ENCODE peak calls at places on chromosomes 13 and 19, in six cellular contexts. K, N, T, U, M and R are unnamed samples.

GRCh38 chr19:48445256-48445605 is 552 bp upstream of the GRWD1 start:
- DNase-seq in K (peak; percentile 61), N (peak; percentile 81), T (no peak), U (peak; percentile 91), M (peak; percentile 62), R (no peak)

GRCh38 chr19:3343619-3344502 is 22.5 kb upstream of the NFIC start:
- DNase-seq in K (peak; percentile 88), N (peak; percentile 81), T (peak; percentile 83), U (peak; percentile 69), M (peak; percentile 62), R (peak; percentile 83)

GRCh38 chr19:18231775-18232174 is 5.5 kb upstream of the PDE4C start:
- DNase-seq in K (no peak), N (peak; percentile 78), T (no peak), U (no peak), M (no peak), R (no peak)

GRCh38 chr13:28716511-28716910 is 2.3 kb downstream of the SLC46A3 start:
- DNase-seq in K (no peak), N (no peak), T (no peak), U (peak; percentile 88), M (no peak), R (peak; percentile 30)

GRCh38 chr13:95099541-95099940 is 201.7 kb downstream of the ABCC4 start:
- DNase-seq in K (no peak), N (no peak), T (no peak), U (peak; percentile 46), M (no peak), R (no peak)

GRCh38 chr19:33406521-33407139 is 33.1 kb downstream of the CEBPG start:
- DNase-seq in K (peak; percentile 79), N (peak; percentile 81), T (peak; percentile 69), U (peak; percentile 59), M (peak; percentile 89), R (peak; percentile 69)

GRCh38 chr13:67416047-67416925 is 186.2 kb upstream of the PCDH9 start:
- DNase-seq in K (peak; percentile 58), N (peak; percentile 78), T (no peak), U (peak; percentile 38), M (peak; percentile 81), R (no peak)

GRCh38 chr13:102913924-102914628 is 68.2 kb downstream of the ERCC5 start:
- DNase-seq in K (peak; percentile 57), N (no peak), T (no peak), U (no peak), M (no peak), R (no peak)

GRCh38 chr13:47903836-47904235 is 97.2 kb downstream of the SUCLA2 start:
- DNase-seq in K (no peak), N (no peak), T (no peak), U (peak; percentile 72), M (no peak), R (no peak)

GRCh38 chr13:59012731-59013130 is 1151.0 kb downstream of the DIAPH3 start:
- DNase-seq in K (no peak), N (no peak), T (no peak), U (no peak), M (peak; percentile 34), R (no peak)

GRCh38 chr13:26771796-26772195 is 11.2 kb upstream of the GPR12 start:
- DNase-seq in K (no peak), N (no peak), T (no peak), U (no peak), M (no peak), R (no peak)

GRCh38 chr19:13037161-13037560 is 41.9 kb downstream of the NFIX start:
- DNase-seq in K (no peak), N (peak; percentile 49), T (no peak), U (peak; percentile 58), M (no peak), R (no peak)
- H3K27me3 ChIP-seq in K (no peaks in the 10 kb centered on the region), N (no peaks in the 10 kb centered on the region), T (no peaks in the 10 kb centered on the region), U (no peaks in the 10 kb centered on the region), M (peaks cover 4% of the 10 kb centered on the region), R (no peaks in the 10 kb centered on the region)

GRCh38 chr19:15265849-15266248 is 33.6 kb upstream of the EPHX3 start:
- DNase-seq in K (peak; percentile 93), N (no peak), T (peak; percentile 84), U (no peak), M (no peak), R (peak; percentile 90)

GRCh38 chr19:15266683-15267082 is 34.4 kb upstream of the EPHX3 start:
- DNase-seq in K (no peak), N (no peak), T (no peak), U (no peak), M (no peak), R (no peak)

GRCh38 chr19:15264933-15265206 is 32.6 kb upstream of the EPHX3 start:
- DNase-seq in K (no peak), N (peak; percentile 57), T (no peak), U (no peak), M (no peak), R (no peak)

GRCh38 chr19:15264061-15264932 is 32.0 kb upstream of the EPHX3 start:
- DNase-seq in K (peak; percentile 85), N (peak; percentile 84), T (peak; percentile 57), U (peak; percentile 73), M (peak; percentile 79), R (peak; percentile 77)

GRCh38 chr19:15265214-15265613 is 33.0 kb upstream of the EPHX3 start:
- DNase-seq in K (no peak), N (no peak), T (no peak), U (no peak), M (no peak), R (no peak)
- H3K4me1 ChIP-seq in K (peaks cover 33% of the 10 kb centered on the region), N (no peaks in the 10 kb centered on the region), T (peaks cover 33% of the 10 kb centered on the region), U (peaks cover 39% of the 10 kb centered on the region), M (no peaks in the 10 kb centered on the region), R (peaks cover 71% of the 10 kb centered on the region)

GRCh38 chr19:45780448-45781281 is 1.6 kb downstream of the DMPK start:
- DNase-seq in K (no peak), N (no peak), T (no peak), U (no peak), M (no peak), R (no peak)
- H3K27ac ChIP-seq in K (peak overlapping the region; percentile 89), N (no peak overlapping the region), T (peak overlapping the region; percentile 97), U (no peak overlapping the region), M (no peak overlapping the region), R (peak overlapping the region; percentile 94)

GRCh38 chr19:5828661-5829566 is 10.6 kb downstream of the FUT6 start:
- DNase-seq in K (no peak), N (no peak), T (no peak), U (peak; percentile 86), M (peak; percentile 75), R (peak; percentile 40)
- H3K27me3 ChIP-seq in K (no peaks in the 10 kb centered on the region), N (no peaks in the 10 kb centered on the region), T (peaks cover 58% of the 10 kb centered on the region), U (peaks cover 40% of the 10 kb centered on the region), M (no peaks in the 10 kb centered on the region), R (peaks cover 55% of the 10 kb centered on the region)

GRCh38 chr13:114032121-114032799 is 58.4 kb upstream of the C13orf46 start:
- DNase-seq in K (no peak), N (no peak), T (no peak), U (peak; percentile 85), M (no peak), R (no peak)

GRCh38 chr13:114031631-114032030 is 57.8 kb upstream of the C13orf46 start:
- DNase-seq in K (no peak), N (no peak), T (no peak), U (no peak), M (no peak), R (no peak)

GRCh38 chr13:114035186-114035582 is 61.3 kb upstream of the C13orf46 start:
- DNase-seq in K (no peak), N (no peak), T (no peak), U (no peak), M (no peak), R (no peak)

GRCh38 chr13:114034481-114034891 is 60.6 kb upstream of the C13orf46 start:
- DNase-seq in K (no peak), N (no peak), T (no peak), U (no peak), M (no peak), R (no peak)

DNA sequence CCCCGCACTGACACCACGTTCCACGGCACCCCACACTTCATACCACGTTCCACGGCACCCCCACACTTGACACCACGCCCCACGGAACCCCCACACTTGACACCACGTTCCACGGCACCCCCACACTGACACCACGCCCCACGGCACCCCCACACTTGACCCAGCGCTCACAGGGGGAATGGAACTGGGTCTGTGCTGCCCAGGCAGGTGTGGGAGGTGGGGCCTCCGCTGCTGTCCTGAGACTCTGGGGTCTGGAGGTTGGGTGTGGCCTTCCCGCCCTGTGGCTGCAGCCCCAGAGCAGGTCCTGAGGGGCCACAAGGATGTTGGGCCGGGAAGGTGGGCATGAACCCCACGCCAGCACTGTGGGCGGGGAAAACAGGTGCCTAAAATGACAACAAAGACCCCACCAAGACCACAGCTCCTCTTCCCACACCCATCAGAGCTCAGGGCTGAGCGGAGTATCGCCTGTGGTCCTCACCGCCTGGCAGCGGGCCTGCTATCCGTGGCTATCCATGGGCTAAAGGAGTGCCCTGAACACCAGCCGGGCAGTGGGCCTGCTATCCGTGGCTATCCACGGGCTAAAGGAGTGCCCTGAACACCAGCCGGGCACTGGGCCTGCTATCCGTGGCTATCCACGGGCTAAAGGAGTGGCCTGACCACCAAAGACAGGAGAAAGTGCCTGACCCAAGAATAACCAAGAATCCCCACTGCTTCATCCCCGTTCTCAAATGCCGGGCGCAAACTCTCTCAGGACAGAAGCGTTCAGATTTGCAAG is 59.9 kb upstream of the C13orf46 start:
- DNase-seq in K (no peak), N (no peak), T (no peak), U (no peak), M (no peak), R (no peak)
- H3K4me1 ChIP-seq in K (peaks cover 14% of the 10 kb centered on the region), N (no peaks in the 10 kb centered on the region), T (peaks cover 34% of the 10 kb centered on the region), U (peaks cover 75% of the 10 kb centered on the region), M (no peaks in the 10 kb centered on the region), R (peaks cover 46% of the 10 kb centered on the region)

DNA sequence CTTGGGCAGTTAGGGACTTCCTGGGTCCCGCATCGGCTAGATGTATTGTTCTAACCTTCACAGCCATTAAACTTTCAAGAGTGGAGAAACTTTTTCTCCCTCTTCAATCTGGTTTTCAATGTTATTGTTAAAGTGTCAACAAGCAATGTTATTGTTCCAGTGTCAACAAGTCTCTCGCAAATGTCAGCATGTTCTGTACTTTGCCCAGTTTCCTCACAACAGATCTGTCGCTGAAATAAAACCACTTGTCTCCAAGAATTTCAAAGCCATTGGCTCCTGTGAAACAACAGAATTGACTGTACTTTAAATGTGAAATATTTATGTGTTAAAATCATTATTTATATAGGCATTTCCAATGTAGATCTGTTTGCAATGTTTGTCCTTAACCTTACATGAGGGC is 138.0 kb downstream of the ITGBL1 start:
- DNase-seq in K (no peak), N (no peak), T (no peak), U (no peak), M (no peak), R (no peak)
- H3K27ac ChIP-seq in K (no peak overlapping the region), N (no peak overlapping the region), T (no peak overlapping the region), U (no peak overlapping the region), M (no peak overlapping the region), R (no peak overlapping the region)

DNA sequence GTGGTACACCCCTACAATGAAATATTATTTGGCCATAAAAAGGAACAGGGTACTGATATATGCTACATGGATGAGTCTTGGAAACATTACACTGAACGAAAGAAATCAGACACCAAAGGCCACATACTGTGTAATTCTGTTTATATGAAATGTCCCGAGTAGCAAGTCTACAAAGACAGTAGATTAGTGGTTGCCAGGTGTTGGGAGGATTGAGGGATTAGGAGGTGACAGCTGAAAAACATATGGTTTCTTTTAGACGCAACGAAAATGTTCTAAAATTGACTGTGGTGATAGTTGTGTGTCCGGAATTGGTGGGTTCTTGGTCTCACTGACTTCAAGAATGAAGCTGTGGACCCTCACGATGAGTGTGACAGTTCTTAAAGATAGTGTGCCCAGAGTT is 35.1 kb downstream of the IL17D start:
- DNase-seq in K (no peak), N (no peak), T (no peak), U (no peak), M (no peak), R (no peak)
- H3K27me3 ChIP-seq in K (no peaks in the 10 kb centered on the region), N (no peaks in the 10 kb centered on the region), T (no peaks in the 10 kb centered on the region), U (no peaks in the 10 kb centered on the region), M (no peaks in the 10 kb centered on the region), R (no peaks in the 10 kb centered on the region)